ENCODE peak calls at places on chromosomes 7 and 10, in eight cellular contexts. G, S, O, H, N, A, R and B are unnamed samples.

GRCh38 chr7:122327969-122328368 is 23.4 kb upstream of the FEZF1 start:
- DNase-seq in G (no peak), S (no peak), O (no peak), H (no peak), N (no peak), A (no peak), R (no peak), B (no peak)

GRCh38 chr7:133961724-133962123 is 165.4 kb upstream of the LRGUK start:
- DNase-seq in G (no peak), S (no peak), O (no peak), H (no peak), N (no peak), A (no peak), R (no peak), B (no peak)

GRCh38 chr7:157579425-157579824 is 242.6 kb downstream of the DNAJB6 start:
- DNase-seq in G (no peak), S (no peak), O (no peak), H (no peak), N (no peak), A (no peak), R (no peak), B (no peak)

GRCh38 chr7:121369462-121369861 is 26.6 kb downstream of the FAM3C start:
- DNase-seq in G (no peak), S (no peak), O (peak), H (no peak), N (no peak), A (no peak), R (no peak), B (no peak)

GRCh38 chr7:132249591-132249971 is 326.7 kb downstream of the PLXNA4 start:
- DNase-seq in G (no peak), S (peak), O (peak), H (peak), N (no peak), A (no peak), R (no peak), B (no peak)

GRCh38 chr7:80053098-80053497 is 81.5 kb upstream of the GNAI1 start:
- DNase-seq in G (no peak), S (no peak), O (no peak), H (no peak), N (peak), A (no peak), R (no peak), B (no peak)

GRCh38 chr10:60703266-60704041 is 74.8 kb upstream of the CDK1 start:
- DNase-seq in G (no peak), S (no peak), O (no peak), H (no peak), N (no peak), A (no peak), R (no peak), B (no peak)

GRCh38 chr10:77877461-77878344 is 48.9 kb downstream of the DLG5 start:
- DNase-seq in G (peak), S (peak), O (peak), H (no peak), N (no peak), A (no peak), R (peak), B (peak)

GRCh38 chr7:143318661-143319060 is 2.8 kb downstream of the CLCN1 start:
- DNase-seq in G (no peak), S (peak), O (peak), H (no peak), N (no peak), A (no peak), R (no peak), B (no peak)

GRCh38 chr7:2006231-2006771 is 226.4 kb downstream of the MAD1L1 start:
- DNase-seq in G (no peak), S (no peak), O (no peak), H (peak), N (no peak), A (no peak), R (no peak), B (no peak)

GRCh38 chr10:6202098-6202683 is 541 bp upstream of the PFKFB3 start:
- DNase-seq in G (no peak), S (no peak), O (no peak), H (no peak), N (peak), A (peak), R (no peak), B (no peak)

GRCh38 chr10:24132741-24133140 is 76.2 kb upstream of the KIAA1217 start:
- DNase-seq in G (no peak), S (peak), O (no peak), H (no peak), N (no peak), A (no peak), R (no peak), B (no peak)

GRCh38 chr7:37045786-37046185 is 321.5 kb upstream of the AOAH start:
- DNase-seq in G (no peak), S (no peak), O (no peak), H (no peak), N (no peak), A (no peak), R (no peak), B (no peak)

GRCh38 chr7:44121761-44122420 is 1.5 kb downstream of the POLD2 start:
- DNase-seq in G (no peak), S (no peak), O (no peak), H (no peak), N (no peak), A (no peak), R (no peak), B (no peak)

GRCh38 chr10:86899670-86900276 is 57.6 kb downstream of the MMRN2 start:
- DNase-seq in G (peak), S (peak), O (peak), H (peak), N (peak), A (peak), R (peak), B (no peak)

GRCh38 chr7:157462840-157463239 is 126.0 kb downstream of the DNAJB6 start:
- DNase-seq in G (no peak), S (no peak), O (no peak), H (no peak), N (no peak), A (no peak), R (no peak), B (no peak)

GRCh38 chr10:3119796-3120459 is 52.6 kb downstream of the PFKP start:
- DNase-seq in G (no peak), S (peak), O (peak), H (no peak), N (no peak), A (no peak), R (no peak), B (no peak)

GRCh38 chr10:63765126-63765525 is 243.9 kb downstream of the REEP3 start:
- DNase-seq in G (no peak), S (peak), O (peak), H (no peak), N (no peak), A (no peak), R (no peak), B (no peak)

GRCh38 chr10:79282388-79282787 is 64.9 kb upstream of the PPIF start:
- DNase-seq in G (no peak), S (no peak), O (peak), H (no peak), N (no peak), A (no peak), R (no peak), B (no peak)

GRCh38 chr10:120584786-120585185 is 127.8 kb downstream of the PLPP4 start:
- DNase-seq in G (no peak), S (no peak), O (no peak), H (no peak), N (no peak), A (no peak), R (no peak), B (no peak)

GRCh38 chr7:67408109-67408508 is 411.5 kb downstream of the TYW1 start:
- DNase-seq in G (no peak), S (no peak), O (no peak), H (no peak), N (no peak), A (no peak), R (no peak), B (no peak)

GRCh38 chr10:34489973-34490372 is 325.1 kb downstream of the PARD3 start:
- DNase-seq in G (no peak), S (peak), O (peak), H (no peak), N (no peak), A (no peak), R (no peak), B (peak)